ENCODE peak calls at places on chromosomes 6 and 20, in ten cellular contexts. H is GM23338, S is GM12865, X is fibroblast of mammary gland, J is BJ, O is uterus, Z is GM20000, T is progenitor cell of endocrine pancreas, N is mucosa of descending colon, D is AG10803. M is an unnamed sample.

GRCh38 chr6:166343157-166343502 is 785 bp upstream of the SFT2D1 start:
- DNase-seq in H (no peak), S (peak), X (no peak), J (no peak), O (no peak), Z (no peak), T (no peak), N (no peak), D (no peak), M (no peak)

GRCh38 chr6:75098709-75099108 is 107.1 kb downstream of the COL12A1 start:
- DNase-seq in H (no peak), S (no peak), X (peak), J (peak), O (peak), Z (no peak), T (no peak), N (no peak), D (peak), M (no peak)

GRCh38 chr6:144262470-144263369 is 22.4 kb upstream of the UTRN start:
- DNase-seq in H (no peak), S (no peak), X (no peak), J (no peak), O (no peak), Z (no peak), T (no peak), N (no peak), D (no peak), M (no peak)

GRCh38 chr6:332671-333070 is 40.4 kb downstream of the DUSP22 start:
- DNase-seq in H (no peak), S (peak), X (peak), J (no peak), O (peak), Z (no peak), T (no peak), N (no peak), D (peak), M (no peak)

GRCh38 chr6:8195040-8195713 is 92.8 kb upstream of the EEF1E1 start:
- DNase-seq in H (peak), S (no peak), X (no peak), J (no peak), O (no peak), Z (no peak), T (no peak), N (no peak), D (no peak), M (peak)

GRCh38 chr6:9523462-9523861 is 891.4 kb downstream of the TFAP2A start:
- DNase-seq in H (no peak), S (no peak), X (peak), J (peak), O (no peak), Z (no peak), T (no peak), N (no peak), D (peak), M (no peak)

GRCh38 chr6:127582777-127583462 is 5.9 kb downstream of the C6orf58 start:
- DNase-seq in H (no peak), S (no peak), X (peak), J (peak), O (no peak), Z (no peak), T (no peak), N (no peak), D (peak), M (no peak)

GRCh38 chr6:34468378-34468892 is 2.6 kb downstream of the PACSIN1 start:
- DNase-seq in H (no peak), S (peak), X (no peak), J (no peak), O (no peak), Z (peak), T (no peak), N (no peak), D (no peak), M (no peak)

GRCh38 chr6:23563329-23563728 is 562.7 kb upstream of the NRSN1 start:
- DNase-seq in H (no peak), S (no peak), X (no peak), J (no peak), O (no peak), Z (no peak), T (no peak), N (no peak), D (no peak), M (no peak)

GRCh38 chr20:10357974-10358373 is 76.0 kb downstream of the MKKS start:
- DNase-seq in H (no peak), S (no peak), X (peak), J (no peak), O (no peak), Z (no peak), T (no peak), N (no peak), D (no peak), M (no peak)

GRCh38 chr6:104705095-104705707 is 154.5 kb downstream of the HACE1 start:
- DNase-seq in H (no peak), S (peak), X (peak), J (no peak), O (peak), Z (no peak), T (no peak), N (no peak), D (peak), M (peak)

GRCh38 chr20:32752458-32753250 is 9.4 kb upstream of the COMMD7 start:
- DNase-seq in H (no peak), S (no peak), X (peak), J (no peak), O (no peak), Z (no peak), T (no peak), N (no peak), D (peak), M (no peak)

GRCh38 chr20:48668451-48668946 is 159.3 kb downstream of the PREX1 start:
- DNase-seq in H (no peak), S (no peak), X (no peak), J (no peak), O (no peak), Z (no peak), T (no peak), N (no peak), D (no peak), M (no peak)

GRCh38 chr6:158285321-158285960 is 26.8 kb upstream of the TULP4 start:
- DNase-seq in H (no peak), S (no peak), X (peak), J (no peak), O (no peak), Z (no peak), T (no peak), N (no peak), D (peak), M (no peak)

GRCh38 chr20:47466193-47466592 is 35.5 kb upstream of the NCOA3 start:
- DNase-seq in H (no peak), S (no peak), X (peak), J (no peak), O (no peak), Z (no peak), T (no peak), N (no peak), D (peak), M (no peak)

GRCh38 chr6:45724511-45724910 is 291.1 kb downstream of the CLIC5 start:
- DNase-seq in H (no peak), S (no peak), X (peak), J (peak), O (no peak), Z (no peak), T (no peak), N (no peak), D (peak), M (no peak)

GRCh38 chr6:170449231-170449630 is 103.9 kb downstream of the PSMB1 start:
- DNase-seq in H (no peak), S (no peak), X (peak), J (peak), O (no peak), Z (no peak), T (no peak), N (no peak), D (peak), M (no peak)

GRCh38 chr6:18432180-18432579 is 45.0 kb downstream of the RNF144B start:
- DNase-seq in H (no peak), S (no peak), X (peak), J (no peak), O (no peak), Z (no peak), T (no peak), N (no peak), D (peak), M (no peak)

GRCh38 chr20:44632103-44632752 is 19.3 kb downstream of the ADA start:
- DNase-seq in H (no peak), S (no peak), X (no peak), J (no peak), O (no peak), Z (no peak), T (no peak), N (no peak), D (no peak), M (no peak)

GRCh38 chr6:121639041-121639440 is 203.6 kb downstream of the GJA1 start:
- DNase-seq in H (no peak), S (no peak), X (no peak), J (peak), O (no peak), Z (no peak), T (no peak), N (no peak), D (peak), M (no peak)

GRCh38 chr6:130494745-130495144 is 128.9 kb downstream of the TMEM200A start:
- DNase-seq in H (no peak), S (no peak), X (peak), J (no peak), O (no peak), Z (no peak), T (no peak), N (no peak), D (no peak), M (no peak)

GRCh38 chr20:49948809-49949507 is 12.8 kb downstream of the RNF114 start:
- DNase-seq in H (no peak), S (no peak), X (peak), J (peak), O (no peak), Z (no peak), T (no peak), N (no peak), D (peak), M (no peak)

DNA sequence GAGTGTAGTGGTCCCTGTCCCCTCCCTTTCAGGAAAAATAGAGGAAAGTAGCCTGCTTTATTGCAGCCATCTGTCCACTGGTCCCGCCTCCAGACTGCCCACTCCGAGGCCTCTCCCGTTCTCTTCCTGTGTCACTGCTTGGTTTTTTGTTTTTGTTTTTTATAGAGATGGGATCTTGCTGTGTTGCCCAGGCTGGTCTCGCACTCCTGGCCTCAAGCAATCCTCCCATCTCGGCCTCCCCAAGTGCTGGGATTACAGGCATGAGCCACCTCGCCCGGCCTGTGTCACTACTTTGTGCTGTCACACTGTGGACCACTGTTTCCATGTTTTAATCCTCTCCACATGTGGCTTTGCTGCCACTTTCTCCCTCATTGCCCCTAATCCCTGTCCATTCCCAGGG is 71.2 kb downstream of the ZBTB2 start:
- DNase-seq in H (no peak), S (no peak), X (no peak), J (no peak), O (no peak), Z (no peak), T (no peak), N (no peak), D (no peak), M (no peak)
- TF ChIP-seq CTCF in H (no peak), S (no peak), X (no peak), J (no peak), O (no peak), Z (no peak), T (no peak), N (no peak), D (no peak), M (no peak)

GRCh38 chr20:4091332-4092135 is 76.2 kb upstream of the RNF24 start:
- DNase-seq in H (peak), S (peak), X (peak), J (no peak), O (peak), Z (peak), T (peak), N (peak), D (peak), M (peak)
- TF ChIP-seq CTCF in H (peak), S (peak), X (peak), J (peak), O (peak), Z (peak), T (peak), N (peak), D (peak), M (peak)

GRCh38 chr6:168238159-168238887 is 81.3 kb downstream of the DACT2 start:
- DNase-seq in H (no peak), S (no peak), X (no peak), J (no peak), O (no peak), Z (no peak), T (no peak), N (no peak), D (no peak), M (no peak)
- TF ChIP-seq CTCF in H (no peak), S (no peak), X (no peak), J (no peak), O (no peak), Z (no peak), T (no peak), N (no peak), D (no peak), M (no peak)

GRCh38 chr6:119333707-119334295 is 15.8 kb downstream of the MAN1A1 start:
- DNase-seq in H (peak), S (peak), X (no peak), J (no peak), O (no peak), Z (no peak), T (no peak), N (no peak), D (no peak), M (no peak)
- TF ChIP-seq CTCF in H (peak), S (peak), X (peak), J (peak), O (peak), Z (no peak), T (peak), N (no peak), D (peak), M (peak)

GRCh38 chr20:36573798-36574277 is 441 bp downstream of the TGIF2 start:
- DNase-seq in H (no peak), S (peak), X (no peak), J (no peak), O (no peak), Z (peak), T (peak), N (no peak), D (no peak), M (peak)

GRCh38 chr20:36573103-36573797 is at the start of gene TGIF2:
- DNase-seq in H (peak), S (peak), X (peak), J (peak), O (peak), Z (peak), T (peak), N (peak), D (peak), M (peak)

GRCh38 chr20:36574278-36575065 is 1.1 kb downstream of the TGIF2 start:
- DNase-seq in H (peak), S (peak), X (peak), J (no peak), O (peak), Z (peak), T (peak), N (peak), D (peak), M (peak)

GRCh38 chr20:36572701-36573102 is 695 bp upstream of the TGIF2 start:
- DNase-seq in H (peak), S (peak), X (peak), J (no peak), O (no peak), Z (peak), T (peak), N (no peak), D (peak), M (peak)

GRCh38 chr20:36575066-36575743 is 1.8 kb downstream of the TGIF2 start:
- DNase-seq in H (peak), S (peak), X (peak), J (no peak), O (peak), Z (peak), T (no peak), N (peak), D (peak), M (peak)
- TF ChIP-seq CTCF in H (no peak), S (peak), X (no peak), J (no peak), O (no peak), Z (no peak), T (peak), N (no peak), D (no peak), M (no peak)

GRCh38 chr6:35729349-35729678 is 7.5 kb upstream of the ARMC12 start:
- DNase-seq in H (no peak), S (no peak), X (no peak), J (no peak), O (no peak), Z (no peak), T (no peak), N (no peak), D (no peak), M (no peak)

GRCh38 chr6:35727935-35728662 is 8.7 kb upstream of the ARMC12 start:
- DNase-seq in H (peak), S (peak), X (peak), J (no peak), O (peak), Z (peak), T (peak), N (peak), D (peak), M (peak)

GRCh38 chr6:35727206-35727934 is 9.5 kb upstream of the ARMC12 start:
- DNase-seq in H (peak), S (peak), X (peak), J (no peak), O (peak), Z (no peak), T (peak), N (peak), D (peak), M (peak)

GRCh38 chr6:35729722-35730121 is 7.1 kb upstream of the ARMC12 start:
- DNase-seq in H (no peak), S (no peak), X (no peak), J (no peak), O (no peak), Z (no peak), T (no peak), N (peak), D (no peak), M (no peak)

DNA sequence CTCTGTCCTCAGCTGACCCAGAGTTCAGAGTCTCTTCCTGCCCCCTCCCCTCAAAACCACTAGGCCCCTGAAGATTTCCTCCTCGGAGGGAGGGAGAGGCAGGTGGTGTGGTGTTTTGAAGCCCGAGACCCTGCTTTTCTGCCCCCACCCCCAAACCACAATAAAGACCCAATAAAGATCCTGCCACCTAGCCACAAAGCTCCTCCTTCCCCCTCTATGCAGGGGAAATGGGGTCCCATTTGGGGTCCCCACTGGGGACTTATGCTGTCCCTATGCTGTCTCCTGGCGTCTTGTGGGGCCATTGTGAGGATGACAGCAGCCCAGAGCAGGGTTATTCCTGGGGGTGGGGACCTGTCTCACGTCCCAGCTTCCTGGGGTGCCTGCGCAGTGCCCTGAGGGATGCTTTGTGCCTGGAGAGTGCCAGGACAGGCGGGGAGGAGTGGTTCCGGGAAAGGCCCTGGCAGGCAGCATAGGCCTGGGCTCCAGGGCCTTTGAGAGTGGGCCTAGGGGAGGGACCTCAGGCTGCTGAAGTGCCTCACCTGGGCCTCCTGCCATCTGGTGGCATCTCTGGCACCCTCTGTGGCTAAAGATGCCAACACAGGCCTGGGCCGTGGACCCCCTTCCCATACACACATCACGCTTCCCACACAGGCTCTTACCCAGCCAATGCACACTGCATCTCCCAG is 8.0 kb upstream of the ARMC12 start:
- DNase-seq in H (peak), S (no peak), X (no peak), J (no peak), O (no peak), Z (no peak), T (no peak), N (peak), D (no peak), M (no peak)
- TF ChIP-seq CTCF in H (peak), S (no peak), X (no peak), J (no peak), O (no peak), Z (no peak), T (no peak), N (no peak), D (no peak), M (no peak)

GRCh38 chr6:101230866-101231265 is 162.6 kb upstream of the GRIK2 start:
- DNase-seq in H (no peak), S (no peak), X (no peak), J (no peak), O (no peak), Z (no peak), T (no peak), N (no peak), D (no peak), M (no peak)

GRCh38 chr6:101224751-101225150 is 168.8 kb upstream of the GRIK2 start:
- DNase-seq in H (no peak), S (no peak), X (no peak), J (no peak), O (no peak), Z (no peak), T (no peak), N (no peak), D (no peak), M (no peak)

GRCh38 chr6:101231606-101232235 is 161.8 kb upstream of the GRIK2 start:
- DNase-seq in H (no peak), S (no peak), X (no peak), J (no peak), O (no peak), Z (no peak), T (no peak), N (no peak), D (no peak), M (no peak)

DNA sequence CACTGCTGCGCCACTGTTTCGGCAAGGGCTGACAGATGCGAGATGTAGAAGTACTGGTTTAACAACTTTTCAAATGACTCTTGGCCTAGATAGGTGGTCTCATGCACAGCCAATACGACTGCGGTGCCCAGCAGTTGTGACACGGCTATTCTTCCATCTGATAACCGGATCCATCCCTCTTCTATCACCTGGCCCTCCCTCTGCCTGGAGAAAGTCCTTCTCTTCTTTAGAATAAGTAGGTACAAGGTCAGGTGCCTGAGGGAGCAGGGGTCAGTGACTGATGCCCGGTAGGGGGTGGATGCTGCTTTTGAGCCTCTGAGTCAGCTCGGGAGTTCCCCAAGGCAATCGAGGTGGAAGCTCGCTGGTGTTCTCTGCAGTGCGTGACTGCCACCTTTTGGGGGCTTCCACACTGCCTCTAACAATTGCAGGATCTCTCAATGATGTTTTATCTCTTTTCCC is 166.8 kb upstream of the GRIK2 start:
- DNase-seq in H (peak), S (peak), X (peak), J (peak), O (no peak), Z (peak), T (peak), N (no peak), D (no peak), M (peak)
- TF ChIP-seq CTCF in H (peak), S (peak), X (peak), J (peak), O (no peak), Z (peak), T (peak), N (no peak), D (no peak), M (no peak)

M was measured in endothelial cell.